ENCODE peak calls at places on chromosomes 3 and 15, in four cellular contexts. One of them, this sample, is unnamed.

GRCh38 chr3:36196058-36196457 is 184.2 kb upstream of the STAC start:
- DNase-seq in CD8-positive, alpha-beta T cell: no peak
- DNase-seq in substantia nigra: no peak
- DNase-seq in ELR: peak
- DNase-seq in this sample: no peak

GRCh38 chr3:127484601-127485388 is 105.7 kb downstream of the TPRA1 start:
- DNase-seq in ELR: no peak
- DNase-seq in CD8-positive, alpha-beta T cell: no peak
- DNase-seq in substantia nigra: no peak
- DNase-seq in this sample: no peak

GRCh38 chr15:65192016-65192415 is 6.9 kb upstream of the CLPX start:
- DNase-seq in CD8-positive, alpha-beta T cell: no peak
- DNase-seq in ELR: no peak
- DNase-seq in substantia nigra: no peak
- DNase-seq in this sample: peak

GRCh38 chr3:114623420-114624046 is 329.7 kb downstream of the TIGIT start:
- DNase-seq in CD8-positive, alpha-beta T cell: no peak
- DNase-seq in substantia nigra: no peak
- DNase-seq in ELR: peak
- DNase-seq in this sample: no peak

GRCh38 chr3:192170659-192171058 is 556.7 kb downstream of the FGF12 start:
- DNase-seq in substantia nigra: no peak
- DNase-seq in CD8-positive, alpha-beta T cell: no peak
- DNase-seq in ELR: peak
- DNase-seq in this sample: no peak

GRCh38 chr15:42737529-42738328 is 801 bp upstream of the CDAN1 start:
- DNase-seq in substantia nigra: no peak
- DNase-seq in ELR: peak
- DNase-seq in CD8-positive, alpha-beta T cell: no peak
- DNase-seq in this sample: no peak

GRCh38 chr3:122942937-122943827 is 84.4 kb downstream of the SEMA5B start:
- DNase-seq in CD8-positive, alpha-beta T cell: no peak
- DNase-seq in ELR: peak
- DNase-seq in substantia nigra: no peak
- DNase-seq in this sample: peak

GRCh38 chr15:57509121-57509520 is 82.6 kb upstream of the MYZAP start:
- DNase-seq in substantia nigra: no peak
- DNase-seq in ELR: no peak
- DNase-seq in CD8-positive, alpha-beta T cell: no peak
- DNase-seq in this sample: no peak

GRCh38 chr3:40109641-40110490 is 199.6 kb upstream of the EIF1B start:
- DNase-seq in substantia nigra: no peak
- DNase-seq in ELR: peak
- DNase-seq in CD8-positive, alpha-beta T cell: no peak
- DNase-seq in this sample: no peak

GRCh38 chr3:194396897-194397756 is 1.9 kb downstream of the GP5 start:
- DNase-seq in CD8-positive, alpha-beta T cell: peak
- DNase-seq in ELR: no peak
- DNase-seq in substantia nigra: no peak
- DNase-seq in this sample: peak

GRCh38 chr3:76096036-76096435 is 310.7 kb upstream of the ZNF717 start:
- DNase-seq in CD8-positive, alpha-beta T cell: no peak
- DNase-seq in ELR: peak
- DNase-seq in substantia nigra: no peak
- DNase-seq in this sample: no peak

GRCh38 chr3:123489400-123490004 is 40.6 kb upstream of the ADCY5 start:
- DNase-seq in ELR: peak
- DNase-seq in CD8-positive, alpha-beta T cell: peak
- DNase-seq in substantia nigra: no peak
- DNase-seq in this sample: peak

GRCh38 chr3:128309026-128309425 is 155.7 kb downstream of the EEFSEC start:
- DNase-seq in CD8-positive, alpha-beta T cell: no peak
- DNase-seq in ELR: no peak
- DNase-seq in substantia nigra: no peak
- DNase-seq in this sample: no peak

GRCh38 chr3:153087595-153088566 is 74.1 kb upstream of the RAP2B start:
- DNase-seq in substantia nigra: no peak
- DNase-seq in ELR: peak
- DNase-seq in CD8-positive, alpha-beta T cell: no peak
- DNase-seq in this sample: no peak

GRCh38 chr15:66014022-66014421 is 144.7 kb downstream of the RAB11A start:
- DNase-seq in ELR: no peak
- DNase-seq in substantia nigra: no peak
- DNase-seq in CD8-positive, alpha-beta T cell: no peak
- DNase-seq in this sample: no peak

GRCh38 chr3:16982439-16982838 is 97.7 kb downstream of the PLCL2 start:
- DNase-seq in CD8-positive, alpha-beta T cell: no peak
- DNase-seq in substantia nigra: no peak
- DNase-seq in ELR: no peak
- DNase-seq in this sample: no peak

GRCh38 chr3:51539291-51539891 is 872 bp downstream of the RAD54L2 start:
- DNase-seq in ELR: peak
- DNase-seq in substantia nigra: no peak
- DNase-seq in CD8-positive, alpha-beta T cell: peak
- DNase-seq in this sample: peak

GRCh38 chr3:52047295-52047960 is 8.9 kb downstream of the DUSP7 start:
- DNase-seq in substantia nigra: peak
- DNase-seq in ELR: peak
- DNase-seq in CD8-positive, alpha-beta T cell: no peak
- DNase-seq in this sample: no peak

GRCh38 chr3:152769523-152769922 is 65.4 kb upstream of the P2RY1 start:
- DNase-seq in substantia nigra: no peak
- DNase-seq in CD8-positive, alpha-beta T cell: no peak
- DNase-seq in ELR: no peak
- DNase-seq in this sample: peak

GRCh38 chr3:137035631-137036030 is 77.8 kb downstream of the IL20RB start:
- DNase-seq in ELR: peak
- DNase-seq in substantia nigra: no peak
- DNase-seq in CD8-positive, alpha-beta T cell: no peak
- DNase-seq in this sample: peak

GRCh38 chr3:112508860-112509259 is 9.6 kb upstream of the BTLA start:
- DNase-seq in substantia nigra: no peak
- DNase-seq in CD8-positive, alpha-beta T cell: no peak
- DNase-seq in ELR: no peak
- DNase-seq in this sample: no peak

GRCh38 chr3:163175970-163176369 is 1679.4 kb downstream of the OTOL1 start:
- DNase-seq in substantia nigra: no peak
- DNase-seq in CD8-positive, alpha-beta T cell: no peak
- DNase-seq in ELR: no peak
- DNase-seq in this sample: no peak

GRCh38 chr3:51934139-51934850 is 7.4 kb downstream of the RRP9 start:
- DNase-seq in CD8-positive, alpha-beta T cell: no peak
- DNase-seq in ELR: no peak
- DNase-seq in substantia nigra: no peak
- DNase-seq in this sample: no peak

GRCh38 chr3:71421820-71422566 is 161.5 kb downstream of the FOXP1 start:
- DNase-seq in CD8-positive, alpha-beta T cell: no peak
- DNase-seq in substantia nigra: no peak
- DNase-seq in ELR: no peak
- DNase-seq in this sample: no peak

GRCh38 chr15:92653836-92654524 is 1.6 kb downstream of the FAM174B start:
- DNase-seq in CD8-positive, alpha-beta T cell: no peak
- DNase-seq in ELR: no peak
- DNase-seq in substantia nigra: no peak
- DNase-seq in this sample: no peak

GRCh38 chr3:47846880-47847248 is 43.9 kb downstream of the DHX30 start:
- DNase-seq in ELR: no peak
- DNase-seq in substantia nigra: no peak
- DNase-seq in CD8-positive, alpha-beta T cell: no peak
- DNase-seq in this sample: no peak

GRCh38 chr3:1529666-1530065 is 436.8 kb downstream of the CNTN6 start:
- DNase-seq in substantia nigra: no peak
- DNase-seq in ELR: no peak
- DNase-seq in CD8-positive, alpha-beta T cell: no peak
- DNase-seq in this sample: no peak

GRCh38 chr15:33045066-33045810 is 149.3 kb downstream of the FMN1 start:
- DNase-seq in ELR: no peak
- DNase-seq in CD8-positive, alpha-beta T cell: no peak
- DNase-seq in substantia nigra: no peak
- DNase-seq in this sample: no peak

GRCh38 chr15:61382927-61383326 is 153.8 kb upstream of the RORA start:
- DNase-seq in substantia nigra: no peak
- DNase-seq in ELR: no peak
- DNase-seq in CD8-positive, alpha-beta T cell: no peak
- DNase-seq in this sample: no peak

GRCh38 chr3:98343647-98344507 is 9.8 kb upstream of the OR5K4 start:
- DNase-seq in ELR: peak
- DNase-seq in substantia nigra: no peak
- DNase-seq in CD8-positive, alpha-beta T cell: no peak
- DNase-seq in this sample: peak